ENCODE peak calls at places on chromosomes 2 and 18, in five cellular contexts. V, N, R, P and O are unnamed samples.

GRCh38 chr2:237743561-237744269 is 54.9 kb upstream of the RBM44 start:
- DNase-seq in V (no peak), N (no peak), R (no peak), P (no peak), O (no peak)

GRCh38 chr2:47207614-47208013 is 52.5 kb upstream of the STPG4 start:
- DNase-seq in P (no peak), V (no peak), N (no peak), R (no peak), O (no peak)

GRCh38 chr2:128783193-128783671 is 464.6 kb upstream of the HS6ST1 start:
- DNase-seq in R (no peak), V (no peak), P (no peak), N (no peak), O (no peak)

GRCh38 chr2:157800838-157801495 is 75.2 kb downstream of the ACVR1 start:
- DNase-seq in N (no peak), R (no peak), P (no peak), V (no peak), O (no peak)

GRCh38 chr2:45458909-45459563 is 152.0 kb downstream of the SRBD1 start:
- DNase-seq in P (no peak), V (no peak), N (no peak), R (peak; percentile 36), O (peak; percentile 75)

GRCh38 chr2:160977376-160977775 is 182.9 kb upstream of the TANK start:
- DNase-seq in P (no peak), V (no peak), N (no peak), R (no peak), O (no peak)

GRCh38 chr2:111068435-111069058 is 52.2 kb upstream of the BCL2L11 start:
- DNase-seq in N (no peak), R (no peak), P (no peak), V (no peak), O (no peak)

GRCh38 chr2:85516649-85517389 is 22.1 kb upstream of the MAT2A start:
- DNase-seq in N (no peak), P (no peak), R (no peak), V (no peak), O (no peak)

GRCh38 chr2:9258953-9259399 is 52.4 kb downstream of the ASAP2 start:
- DNase-seq in P (no peak), N (no peak), V (no peak), R (no peak), O (no peak)

GRCh38 chr2:95296036-95296435 is 1.1 kb upstream of the KCNIP3 start:
- DNase-seq in V (peak; percentile 30), N (no peak), R (no peak), P (no peak), O (no peak)

GRCh38 chr2:212958757-212959295 is 192.6 kb downstream of the IKZF2 start:
- DNase-seq in P (no peak), R (no peak), V (no peak), N (peak; percentile 29), O (peak; percentile 34)

GRCh38 chr2:234771985-234772774 is 179.6 kb upstream of the SH3BP4 start:
- DNase-seq in P (no peak), V (no peak), N (no peak), R (no peak), O (no peak)

GRCh38 chr2:235433860-235434259 is 60.0 kb upstream of the AGAP1 start:
- DNase-seq in P (no peak), N (no peak), V (no peak), R (no peak), O (peak; percentile 46)

GRCh38 chr2:209145941-209146681 is 277.7 kb upstream of the MAP2 start:
- DNase-seq in R (no peak), N (no peak), V (peak; percentile 7), P (no peak), O (no peak)

GRCh38 chr2:217222511-217222910 is 362.6 kb upstream of the TNP1 start:
- DNase-seq in N (no peak), P (no peak), R (peak; percentile 86), V (no peak), O (no peak)

GRCh38 chr2:54401592-54401991 is 54.5 kb upstream of the SPTBN1 start:
- DNase-seq in V (no peak), R (no peak), N (no peak), P (no peak), O (no peak)

GRCh38 chr2:46306320-46306719 is 9.1 kb downstream of the EPAS1 start:
- DNase-seq in V (no peak), N (no peak), P (no peak), R (no peak), O (peak; percentile 57)

GRCh38 chr18:28512357-28512756 is 335.4 kb upstream of the CDH2 start:
- DNase-seq in R (no peak), V (no peak), N (peak; percentile 46), P (no peak), O (peak; percentile 21)

GRCh38 chr2:157868993-157869392 is 7.1 kb downstream of the ACVR1 start:
- DNase-seq in R (no peak), N (no peak), V (no peak), P (no peak), O (no peak)

GRCh38 chr2:102346381-102347130 is 9.0 kb upstream of the IL18R1 start:
- DNase-seq in V (no peak), P (no peak), R (no peak), N (no peak), O (peak; percentile 38)

GRCh38 chr2:101987832-101988231 is 3.9 kb upstream of the IL1R2 start:
- DNase-seq in N (no peak), P (no peak), R (no peak), V (no peak), O (no peak)

GRCh38 chr2:121036226-121036692 is 248.7 kb downstream of the TFCP2L1 start:
- DNase-seq in V (no peak), R (no peak), P (no peak), N (no peak), O (no peak)

GRCh38 chr2:207201416-207201815 is 35.7 kb upstream of the KLF7 start:
- DNase-seq in R (no peak), N (no peak), V (no peak), P (no peak), O (no peak)

GRCh38 chr2:233892793-233893192 is 24.4 kb upstream of the TRPM8 start:
- DNase-seq in P (no peak), V (no peak), N (no peak), R (no peak), O (no peak)

GRCh38 chr2:167550448-167550847 is 662.2 kb downstream of the XIRP2 start:
- DNase-seq in V (peak; percentile 41), P (no peak), R (peak; percentile 15), N (no peak), O (peak; percentile 33)

GRCh38 chr2:129087133-129087813 is 768.6 kb upstream of the HS6ST1 start:
- DNase-seq in R (no peak), V (no peak), P (no peak), N (no peak), O (peak; percentile 95)

GRCh38 chr2:47724221-47724981 is 58.5 kb upstream of the MSH6 start:
- DNase-seq in R (peak; percentile 99), N (no peak), V (peak; percentile 6), P (no peak), O (no peak)

GRCh38 chr2:75932996-75933395 is 222.3 kb upstream of the GCFC2 start:
- DNase-seq in P (no peak), V (no peak), R (no peak), N (no peak), O (no peak)

GRCh38 chr18:69380324-69380723 is 20.4 kb upstream of the DOK6 start:
- DNase-seq in R (no peak), N (no peak), V (no peak), P (no peak), O (no peak)

GRCh38 chr2:122794100-122794499 is 1038.6 kb downstream of the TSN start:
- DNase-seq in P (no peak), V (no peak), N (no peak), R (no peak), O (no peak)

GRCh38 chr2:120746179-120746549 is 10.5 kb downstream of the GLI2 start:
- DNase-seq in P (no peak), N (no peak), V (no peak), R (no peak), O (no peak)

GRCh38 chr2:200763422-200763821 is 48.3 kb upstream of the BZW1 start:
- DNase-seq in V (no peak), R (no peak), N (no peak), P (no peak), O (no peak)

GRCh38 chr2:200765139-200765951 is 46.4 kb upstream of the BZW1 start:
- DNase-seq in P (no peak), V (no peak), R (no peak), N (peak; percentile 32), O (peak; percentile 88)

GRCh38 chr2:200770847-200771246 is 40.9 kb upstream of the BZW1 start:
- DNase-seq in P (no peak), N (no peak), R (no peak), V (no peak), O (no peak)

GRCh38 chr2:200765995-200766660 is 45.6 kb upstream of the BZW1 start:
- DNase-seq in R (no peak), V (no peak), N (no peak), P (no peak), O (no peak)

GRCh38 chr2:200767111-200767885 is 44.4 kb upstream of the BZW1 start:
- DNase-seq in V (no peak), P (no peak), N (no peak), R (no peak), O (no peak)
- TF ChIP-seq CTCF in V (no peak), P (no peak), N (no peak), R (no peak), O (no peak)

GRCh38 chr18:76983613-76984051 is 149.0 kb downstream of the MBP start:
- DNase-seq in N (no peak), P (no peak), V (no peak), R (no peak), O (no peak)
- TF ChIP-seq CTCF in N (no peak), P (no peak), V (no peak), R (no peak), O (no peak)

GRCh38 chr2:125471963-125472362 is 1184.0 kb upstream of the GYPC start:
- DNase-seq in V (peak; percentile 78), N (no peak), P (no peak), R (no peak), O (peak; percentile 72)
- TF ChIP-seq CTCF in V (peak; percentile 73), N (no peak), P (no peak), R (no peak), O (peak; percentile 39)

DNA sequence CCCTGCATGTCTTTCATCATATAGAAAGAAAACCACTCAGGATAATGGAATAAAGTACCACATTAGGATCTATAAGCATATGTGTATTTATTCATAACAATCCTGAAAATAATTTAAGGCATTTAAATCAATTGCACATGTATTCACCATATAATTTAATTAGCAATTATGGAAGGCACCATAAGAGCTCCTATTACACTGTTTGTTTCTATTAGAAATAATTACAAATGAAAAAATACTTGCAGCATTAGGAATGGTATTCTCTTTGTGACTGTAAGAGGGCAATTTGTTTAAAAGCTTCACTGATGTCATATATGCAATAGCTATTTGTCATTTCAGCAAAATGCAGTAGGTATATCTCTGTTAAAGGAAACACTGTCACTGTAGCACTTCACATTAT is 217.0 kb upstream of the FSHR start:
- DNase-seq in V (no peak), N (no peak), P (no peak), R (no peak), O (no peak)
- TF ChIP-seq CTCF in V (no peak), N (no peak), P (no peak), R (no peak), O (no peak)

DNA sequence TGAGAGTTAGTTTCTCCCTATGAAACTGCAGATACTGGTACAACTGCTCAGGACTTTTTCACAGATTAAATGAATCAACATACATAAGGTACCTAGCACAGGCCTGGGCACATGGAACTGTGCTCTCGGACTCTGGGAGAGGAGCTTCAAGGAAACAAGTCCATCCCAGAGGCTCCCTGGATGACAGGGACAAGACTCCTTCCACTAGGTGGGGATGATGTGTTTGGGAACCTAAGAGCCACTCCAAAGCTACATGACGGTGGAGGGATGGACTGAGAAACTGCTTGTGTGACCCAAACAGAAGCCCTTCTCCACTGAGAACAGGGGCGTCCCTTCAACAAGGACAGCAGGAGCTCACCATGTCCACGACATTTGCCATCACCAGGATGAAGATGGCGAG is 37.1 kb downstream of the CENPO start:
- DNase-seq in R (no peak), N (no peak), V (no peak), P (no peak), O (no peak)
- TF ChIP-seq CTCF in R (no peak), N (peak; percentile 12), V (no peak), P (no peak), O (peak; percentile 23)